ENCODE peak calls at places on chromosomes 7 and 10, in seven cellular contexts. D is H9, N is IMR-90, S is mesendoderm, V is mesenchymal stem cell, B is neuronal stem cell, F is H1. H is an unnamed sample.
A peak's percentile ranks its signal among the peaks of the same experiment; 100 is the strongest.

GRCh38 chr7:108294595-108294994 is 161.6 kb downstream of the NRCAM start:
- DNase-seq in F (no peak), B (no peak), V (no peak), D (no peak), N (no peak), S (no peak), H (no peak)

GRCh38 chr10:2972216-2972615 is 95.1 kb upstream of the PFKP start:
- DNase-seq in V (peak; percentile 18), F (no peak), S (no peak), D (no peak), N (no peak), B (no peak), H (no peak)

GRCh38 chr10:33193867-33194521 is 140.5 kb downstream of the NRP1 start:
- DNase-seq in F (no peak), N (peak; percentile 74), D (no peak), S (no peak), V (peak; percentile 48), B (no peak), H (peak; percentile 44)

GRCh38 chr10:123967626-123968243 is 76.1 kb upstream of the CPXM2 start:
- DNase-seq in D (peak; percentile 84), V (peak; percentile 39), S (peak; percentile 66), F (peak; percentile 63), N (peak; percentile 11), B (peak; percentile 74), H (peak; percentile 20)

GRCh38 chr10:71461917-71462641 is 65.4 kb downstream of the CDH23 start:
- DNase-seq in N (no peak), V (no peak), F (no peak), D (no peak), S (no peak), B (no peak), H (no peak)

GRCh38 chr10:33157108-33157507 is 177.4 kb downstream of the NRP1 start:
- DNase-seq in B (no peak), V (peak; percentile 56), D (no peak), S (peak; percentile 58), N (peak; percentile 68), F (no peak), H (no peak)

GRCh38 chr7:114708646-114709045 is 213.2 kb upstream of the MDFIC start:
- DNase-seq in F (peak; percentile 46), S (peak; percentile 44), B (no peak), N (no peak), V (no peak), D (peak; percentile 69), H (no peak)

GRCh38 chr10:105252908-105253307 is 611.8 kb downstream of the SORCS3 start:
- DNase-seq in S (peak; percentile 27), B (no peak), D (no peak), V (no peak), F (peak; percentile 2), N (no peak), H (no peak)

GRCh38 chr7:158270856-158271413 is 316.7 kb downstream of the PTPRN2 start:
- DNase-seq in F (no peak), N (no peak), S (no peak), D (no peak), V (no peak), B (no peak), H (no peak)

GRCh38 chr7:73850781-73851207 is 8.5 kb upstream of the METTL27 start:
- DNase-seq in B (no peak), F (no peak), S (peak; percentile 76), N (peak; percentile 99), V (peak; percentile 96), D (no peak), H (peak; percentile 59)

GRCh38 chr10:11439523-11440053 is 171.9 kb downstream of the USP6NL start:
- DNase-seq in N (no peak), V (no peak), S (no peak), B (no peak), F (no peak), D (peak; percentile 11), H (no peak)

GRCh38 chr10:85195596-85195995 is 867.2 kb downstream of the CCSER2 start:
- DNase-seq in D (no peak), V (no peak), N (no peak), B (no peak), S (no peak), F (no peak), H (no peak)

GRCh38 chr10:34252111-34252510 is 563.0 kb downstream of the PARD3 start:
- DNase-seq in S (peak; percentile 95), N (no peak), B (no peak), F (peak; percentile 5), D (peak; percentile 74), V (no peak), H (no peak)

GRCh38 chr10:59536576-59537014 is 173.1 kb downstream of the SLC16A9 start:
- DNase-seq in N (peak; percentile 37), V (peak; percentile 89), S (no peak), F (no peak), D (no peak), B (no peak), H (no peak)

GRCh38 chr10:11742009-11742778 is at the start of gene ECHDC3:
- DNase-seq in D (peak; percentile 68), B (peak; percentile 26), N (no peak), F (no peak), S (peak; percentile 72), V (peak; percentile 7), H (peak; percentile 64)

GRCh38 chr10:92419740-92420553 is 129.0 kb downstream of the MARCHF5 start:
- DNase-seq in D (peak; percentile 80), N (peak; percentile 31), B (no peak), V (peak; percentile 50), S (peak; percentile 67), F (peak; percentile 51), H (peak; percentile 48)

GRCh38 chr10:122149138-122149606 is 121.9 kb upstream of the BTBD16 start:
- DNase-seq in D (no peak), S (no peak), B (no peak), F (no peak), V (no peak), N (peak; percentile 33), H (no peak)

DNA sequence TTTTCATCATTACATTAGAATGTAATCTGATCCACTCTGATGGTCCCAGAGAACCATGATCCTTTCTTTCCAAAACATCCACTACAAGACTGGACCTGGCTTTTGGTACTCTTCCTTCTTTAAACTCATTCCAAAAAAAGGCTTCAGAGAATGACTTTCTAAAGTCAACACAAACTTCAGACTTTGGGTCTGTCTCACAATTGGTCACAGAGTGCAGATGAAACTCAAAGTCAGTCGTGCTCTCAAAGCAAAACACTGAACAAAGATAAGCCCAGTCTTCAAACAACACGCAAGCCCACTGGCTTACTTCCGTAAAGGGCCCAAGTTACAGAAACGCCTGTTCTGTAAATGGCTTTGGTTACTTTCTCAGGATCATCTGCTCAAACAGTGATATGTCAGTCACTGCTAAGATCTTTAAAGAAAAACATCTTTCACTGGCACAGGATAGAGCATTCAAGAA is 250.9 kb upstream of the MKLN1 start:
- DNase-seq in D (no peak), V (no peak), B (no peak), F (no peak), N (peak; percentile 70), S (no peak), H (no peak)
- H3K4ac ChIP-seq in D (no peak overlapping the region), V (no peak overlapping the region), B (no peak overlapping the region), F (no peak overlapping the region), N (peak overlapping the region; percentile 42), S (no peak overlapping the region), H (no peak overlapping the region)

GRCh38 chr10:43960981-43961380 is 312.3 kb upstream of the ZNF32 start:
- DNase-seq in S (no peak), V (peak; percentile 3), F (no peak), N (no peak), D (no peak), B (no peak), H (no peak)

GRCh38 chr10:43959364-43959763 is 310.7 kb upstream of the ZNF32 start:
- DNase-seq in V (no peak), F (no peak), B (no peak), S (no peak), D (no peak), N (no peak), H (no peak)

GRCh38 chr10:43961523-43962345 is 313.1 kb upstream of the ZNF32 start:
- DNase-seq in S (no peak), V (peak; percentile 70), B (no peak), F (no peak), D (no peak), N (no peak), H (no peak)

GRCh38 chr10:43959854-43960415 is 311.3 kb upstream of the ZNF32 start:
- DNase-seq in N (no peak), F (no peak), S (no peak), B (no peak), V (no peak), D (no peak), H (no peak)

GRCh38 chr10:43960477-43960876 is 311.8 kb upstream of the ZNF32 start:
- DNase-seq in N (no peak), F (no peak), V (no peak), B (no peak), D (no peak), S (no peak), H (no peak)
- H2BK120ac ChIP-seq in N (no peak overlapping the region), F (no peak overlapping the region), V (peak overlapping the region; percentile 55), B (no peak overlapping the region), D (no peak overlapping the region), S (no peak overlapping the region), H (no peak overlapping the region)

GRCh38 chr10:21257191-21257590 is 268.3 kb downstream of the SKIDA1 start:
- DNase-seq in N (no peak), D (no peak), B (no peak), S (no peak), F (no peak), V (no peak), H (peak; percentile 57)
- H4K8ac ChIP-seq in N (no peak overlapping the region), D (no peak overlapping the region), B (no peak overlapping the region), S (no peak overlapping the region), F (no peak overlapping the region), V (no peak overlapping the region), H (no peak overlapping the region)

GRCh38 chr7:138538996-138539644 is 79.1 kb downstream of the TRIM24 start:
- DNase-seq in S (no peak), F (no peak), N (no peak), B (no peak), V (no peak), D (no peak), H (no peak)
- H3K4ac ChIP-seq in S (no peak overlapping the region), F (no peak overlapping the region), N (peak overlapping the region; percentile 43), B (no peak overlapping the region), V (no peak overlapping the region), D (no peak overlapping the region), H (no peak overlapping the region)

GRCh38 chr7:90726120-90726519 is 130.0 kb downstream of the CDK14 start:
- DNase-seq in V (peak; percentile 34), D (no peak), N (peak; percentile 46), B (no peak), F (no peak), S (no peak), H (no peak)

GRCh38 chr7:90723866-90724265 is 127.7 kb downstream of the CDK14 start:
- DNase-seq in F (no peak), B (no peak), V (no peak), N (no peak), S (no peak), D (no peak), H (no peak)

GRCh38 chr7:90726623-90727022 is 130.5 kb downstream of the CDK14 start:
- DNase-seq in B (no peak), V (peak; percentile 72), F (no peak), D (no peak), N (peak; percentile 78), S (peak; percentile 71), H (no peak)

GRCh38 chr7:90727412-90727811 is 131.3 kb downstream of the CDK14 start:
- DNase-seq in N (no peak), F (no peak), D (no peak), V (peak; percentile 30), B (no peak), S (no peak), H (no peak)

DNA sequence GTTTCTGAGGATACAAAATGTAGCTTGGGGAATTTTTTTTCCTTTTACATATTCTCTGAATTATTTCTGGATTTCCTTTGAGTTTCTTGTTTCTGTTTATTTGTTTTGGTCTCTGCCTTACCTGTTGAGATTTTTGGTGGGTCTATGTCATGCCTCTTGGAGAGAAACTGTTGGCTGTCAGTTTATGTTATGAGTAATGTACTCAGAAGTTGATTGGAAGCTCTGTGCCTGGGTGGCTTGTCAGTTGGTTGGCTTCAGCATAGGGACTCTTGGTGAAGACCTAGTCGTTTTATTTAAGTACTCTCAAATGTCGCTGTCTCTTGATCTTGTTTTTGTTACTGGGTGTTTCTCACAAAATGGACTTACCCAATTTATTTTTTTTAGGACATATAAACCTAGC is 132.4 kb downstream of the CDK14 start:
- DNase-seq in V (no peak), D (no peak), B (no peak), S (no peak), F (no peak), N (no peak), H (no peak)
- H2BK120ac ChIP-seq in V (no peak overlapping the region), D (no peak overlapping the region), B (no peak overlapping the region), S (no peak overlapping the region), F (no peak overlapping the region), N (no peak overlapping the region), H (no peak overlapping the region)